ENCODE peak calls at places on chromosome 7, in six cellular contexts. G, I, Z, D, U and V are unnamed samples.
A peak's percentile ranks its signal among the peaks of the same experiment; 100 is the strongest.

GRCh38 chr7:48250441-48250951 is 79.2 kb downstream of the ABCA13 start:
- DNase-seq in Z (no peak), U (peak; percentile 90), G (no peak), D (peak; percentile 2), I (no peak), V (peak; percentile 79)

GRCh38 chr7:11319491-11320274 is 346.0 kb downstream of the PHF14 start:
- DNase-seq in I (peak; percentile 8), D (peak; percentile 1), Z (no peak), U (peak; percentile 16), G (no peak), V (no peak)

GRCh38 chr7:1843271-1843861 is 173.3 kb downstream of the ELFN1 start:
- DNase-seq in Z (peak; percentile 46), D (no peak), U (no peak), I (no peak), G (no peak), V (no peak)

GRCh38 chr7:129786825-129787563 is 165.8 kb downstream of the UBE2H start:
- DNase-seq in I (no peak), U (no peak), G (no peak), D (no peak), Z (no peak), V (no peak)

GRCh38 chr7:34042406-34042805 is 137.1 kb downstream of the BMPER start:
- DNase-seq in U (peak; percentile 44), Z (no peak), G (no peak), I (no peak), D (peak; percentile 43), V (no peak)

GRCh38 chr7:149772821-149773425 is 465 bp downstream of the ZNF467 start:
- DNase-seq in D (no peak), G (no peak), I (no peak), U (no peak), Z (no peak), V (no peak)

GRCh38 chr7:921581-922333 is 32.7 kb downstream of the ADAP1 start:
- DNase-seq in Z (no peak), U (no peak), G (no peak), D (no peak), I (no peak), V (no peak)

GRCh38 chr7:4115941-4116610 is 566.0 kb upstream of the FOXK1 start:
- DNase-seq in U (no peak), G (no peak), I (no peak), D (no peak), Z (no peak), V (no peak)

GRCh38 chr7:118148930-118149329 is 35.0 kb upstream of the LSM8 start:
- DNase-seq in U (peak; percentile 46), G (no peak), Z (no peak), I (peak; percentile 3), D (no peak), V (peak; percentile 8)

GRCh38 chr7:47045592-47045991 is 536.3 kb downstream of the TNS3 start:
- DNase-seq in U (peak; percentile 50), G (no peak), D (peak; percentile 43), I (no peak), Z (no peak), V (peak; percentile 32)

GRCh38 chr7:77904252-77904651 is 105.7 kb downstream of the PHTF2 start:
- DNase-seq in U (peak; percentile 8), I (no peak), Z (no peak), D (no peak), G (no peak), V (no peak)

GRCh38 chr7:140562921-140563600 is 77.6 kb downstream of the DENND2A start:
- DNase-seq in G (no peak), Z (no peak), U (peak; percentile 37), I (no peak), D (peak; percentile 25), V (no peak)

GRCh38 chr7:74452748-74453320 is 872 bp upstream of the GTF2IRD1 start:
- DNase-seq in U (peak; percentile 34), D (peak; percentile 88), G (no peak), I (no peak), Z (no peak), V (no peak)

GRCh38 chr7:111803015-111803758 is 240.9 kb upstream of the IMMP2L start:
- DNase-seq in G (no peak), D (peak; percentile 8), U (peak; percentile 45), I (no peak), Z (no peak), V (peak; percentile 30)

GRCh38 chr7:1081931-1082401 is 5.9 kb upstream of the GPER1 start:
- DNase-seq in G (no peak), I (no peak), U (no peak), Z (peak; percentile 73), D (no peak), V (no peak)

GRCh38 chr7:25965405-25966123 is 186.4 kb upstream of the NFE2L3 start:
- DNase-seq in U (no peak), G (no peak), D (peak; percentile 44), Z (no peak), I (peak; percentile 40), V (peak; percentile 8)

GRCh38 chr7:6392712-6393666 is 54.8 kb downstream of the DAGLB start:
- DNase-seq in D (peak; percentile 96), Z (peak; percentile 44), G (peak; percentile 56), U (peak; percentile 87), I (peak; percentile 50), V (peak; percentile 85)

GRCh38 chr7:122528879-122529481 is 169.9 kb downstream of the RNF133 start:
- DNase-seq in I (peak; percentile 49), D (peak; percentile 62), U (peak; percentile 76), Z (peak; percentile 9), G (no peak), V (peak; percentile 71)

GRCh38 chr7:69365588-69366241 is 232.6 kb upstream of the AUTS2 start:
- DNase-seq in U (peak; percentile 18), Z (no peak), G (no peak), I (peak; percentile 2), D (peak; percentile 91), V (no peak)

GRCh38 chr7:141393056-141393455 is 158.2 kb upstream of the AGK start:
- DNase-seq in G (no peak), D (no peak), U (no peak), Z (no peak), I (no peak), V (no peak)

GRCh38 chr7:3201937-3202715 is 98.9 kb upstream of the SDK1 start:
- DNase-seq in U (no peak), G (no peak), I (no peak), D (no peak), Z (no peak), V (peak; percentile 29)

GRCh38 chr7:92057375-92057774 is 76.9 kb downstream of the CYP51A1 start:
- DNase-seq in I (no peak), Z (no peak), G (no peak), D (no peak), U (peak; percentile 2), V (no peak)

GRCh38 chr7:5652118-5652517 is 129.3 kb downstream of the RNF216 start:
- DNase-seq in G (no peak), D (no peak), U (no peak), I (no peak), Z (no peak), V (no peak)

GRCh38 chr7:6278749-6279310 is 6.4 kb upstream of the CYTH3 start:
- DNase-seq in Z (no peak), U (no peak), G (no peak), D (no peak), I (no peak), V (no peak)

GRCh38 chr7:82257118-82257695 is 186.4 kb downstream of the CACNA2D1 start:
- DNase-seq in G (no peak), D (no peak), I (no peak), Z (no peak), U (no peak), V (no peak)

GRCh38 chr7:34308595-34308994 is 349.4 kb upstream of the NPSR1 start:
- DNase-seq in Z (no peak), G (no peak), D (no peak), U (no peak), I (no peak), V (no peak)

GRCh38 chr7:105688617-105689016 is 107.3 kb upstream of the EFCAB10 start:
- DNase-seq in U (no peak), I (no peak), G (no peak), D (no peak), Z (no peak), V (no peak)

GRCh38 chr7:105691692-105692564 is 110.6 kb upstream of the EFCAB10 start:
- DNase-seq in I (peak; percentile 60), Z (peak; percentile 68), G (no peak), D (peak; percentile 88), U (peak; percentile 80), V (peak; percentile 92)

GRCh38 chr7:105691029-105691691 is 109.9 kb upstream of the EFCAB10 start:
- DNase-seq in D (peak; percentile 51), I (peak; percentile 43), Z (no peak), G (no peak), U (peak; percentile 44), V (peak; percentile 54)

GRCh38 chr7:105689093-105689819 is 108.0 kb upstream of the EFCAB10 start:
- DNase-seq in U (no peak), D (no peak), I (no peak), Z (no peak), G (no peak), V (no peak)

GRCh38 chr7:105690286-105690915 is 109.1 kb upstream of the EFCAB10 start:
- DNase-seq in U (no peak), Z (no peak), G (no peak), D (no peak), I (no peak), V (no peak)
- H3K4me3 ChIP-seq in U (no peak overlapping the region), Z (peak overlapping the region; percentile 39), G (no peak overlapping the region), D (no peak overlapping the region), I (no peak overlapping the region), V (no peak overlapping the region)

GRCh38 chr7:16891338-16891737 is 9.6 kb upstream of the AGR3 start:
- DNase-seq in U (peak; percentile 71), G (peak; percentile 1), D (peak; percentile 67), I (peak; percentile 24), Z (peak; percentile 30), V (peak; percentile 71)
- TF ChIP-seq CTCF in U (peak; percentile 44), G (peak; percentile 17), D (peak; percentile 57), I (peak; percentile 28), Z (peak; percentile 49), V (peak; percentile 53)

GRCh38 chr7:22549667-22550513 is 49.9 kb upstream of the STEAP1B start:
- DNase-seq in D (no peak), U (peak; percentile 33), Z (no peak), G (no peak), I (peak; percentile 40), V (peak; percentile 22)
- H3K4me3 ChIP-seq in D (peak overlapping the region; percentile 46), U (peak overlapping the region; percentile 60), Z (peak overlapping the region; percentile 35), G (no peak overlapping the region), I (no peak overlapping the region), V (peak overlapping the region; percentile 53)

GRCh38 chr7:24821045-24821853 is 64.0 kb upstream of the GSDME start:
- DNase-seq in D (peak; percentile 96), Z (peak; percentile 96), U (peak; percentile 90), I (peak; percentile 92), G (peak; percentile 88), V (peak; percentile 90)
- TF ChIP-seq CTCF in D (peak; percentile 41), Z (no peak), U (peak; percentile 44), I (no peak), G (no peak), V (peak; percentile 38)

DNA sequence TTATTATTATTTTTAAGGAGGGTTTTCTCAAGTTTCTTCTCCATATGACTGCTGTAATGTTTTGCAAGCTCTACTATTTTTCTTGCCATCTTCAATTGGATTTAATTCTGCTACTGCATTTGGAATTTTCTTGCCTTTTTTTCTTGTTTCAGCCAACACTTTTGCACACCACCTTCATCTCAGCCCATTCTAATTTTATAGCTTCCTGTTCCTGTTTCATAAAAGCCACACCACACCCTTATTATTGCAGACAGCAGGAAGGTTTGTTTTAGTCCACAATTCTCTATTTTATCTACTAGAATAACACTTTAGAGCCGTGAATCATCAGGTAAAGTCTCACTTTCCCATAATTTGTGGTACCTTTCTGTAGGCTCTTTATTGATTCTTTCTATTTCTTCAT is 209.3 kb upstream of the TBX20 start:
- DNase-seq in D (no peak), U (no peak), G (no peak), Z (no peak), I (peak; percentile 3), V (no peak)
- H3K4me3 ChIP-seq in D (no peak overlapping the region), U (no peak overlapping the region), G (no peak overlapping the region), Z (no peak overlapping the region), I (no peak overlapping the region), V (no peak overlapping the region)